ENCODE peak calls at places on chromosomes 2 and 18, in six cellular contexts. One of them, this sample, is unnamed.

GRCh38 chr18:31497711-31498449 is at the start of gene DSG2:
- DNase-seq in ovary: peak; percentile 78
- DNase-seq in transverse colon: peak; percentile 92
- DNase-seq in stomach: peak; percentile 86
- DNase-seq in upper lobe of left lung: peak; percentile 82
- DNase-seq in HepG2: peak; percentile 43
- DNase-seq in this sample: no peak

GRCh38 chr2:172931256-172931894 is 144.3 kb upstream of the MAP3K20 start:
- DNase-seq in stomach: no peak
- DNase-seq in upper lobe of left lung: peak; percentile 39
- DNase-seq in transverse colon: no peak
- DNase-seq in HepG2: no peak
- DNase-seq in ovary: peak; percentile 24
- DNase-seq in this sample: no peak

GRCh38 chr2:64237266-64237665 is 93.0 kb upstream of the PELI1 start:
- DNase-seq in stomach: no peak
- DNase-seq in transverse colon: no peak
- DNase-seq in ovary: no peak
- DNase-seq in HepG2: no peak
- DNase-seq in upper lobe of left lung: no peak
- DNase-seq in this sample: no peak

GRCh38 chr2:187002242-187002641 is 153.3 kb upstream of the ZSWIM2 start:
- DNase-seq in stomach: no peak
- DNase-seq in transverse colon: no peak
- DNase-seq in HepG2: no peak
- DNase-seq in ovary: no peak
- DNase-seq in upper lobe of left lung: no peak
- DNase-seq in this sample: no peak

GRCh38 chr2:241279413-241279812 is 36.1 kb downstream of the HDLBP start:
- DNase-seq in stomach: no peak
- DNase-seq in HepG2: peak; percentile 46
- DNase-seq in transverse colon: no peak
- DNase-seq in ovary: no peak
- DNase-seq in upper lobe of left lung: peak; percentile 28
- DNase-seq in this sample: no peak

GRCh38 chr18:78991446-78991845 is 11.8 kb downstream of the SALL3 start:
- DNase-seq in HepG2: no peak
- DNase-seq in transverse colon: no peak
- DNase-seq in upper lobe of left lung: no peak
- DNase-seq in ovary: no peak
- DNase-seq in stomach: no peak
- DNase-seq in this sample: no peak

GRCh38 chr2:172869861-172870260 is 134.2 kb downstream of the RAPGEF4 start:
- DNase-seq in transverse colon: no peak
- DNase-seq in ovary: no peak
- DNase-seq in stomach: no peak
- DNase-seq in HepG2: no peak
- DNase-seq in upper lobe of left lung: no peak
- DNase-seq in this sample: no peak

GRCh38 chr18:31679133-31679731 is 5.1 kb downstream of the B4GALT6 start:
- DNase-seq in transverse colon: no peak
- DNase-seq in upper lobe of left lung: no peak
- DNase-seq in ovary: no peak
- DNase-seq in HepG2: no peak
- DNase-seq in stomach: no peak
- DNase-seq in this sample: no peak

GRCh38 chr2:241843321-241844065 is 15.2 kb downstream of the PDCD1 start:
- DNase-seq in upper lobe of left lung: no peak
- DNase-seq in stomach: no peak
- DNase-seq in HepG2: no peak
- DNase-seq in ovary: no peak
- DNase-seq in transverse colon: no peak
- DNase-seq in this sample: no peak

GRCh38 chr2:215868886-215869285 is 144.5 kb downstream of the MREG start:
- DNase-seq in HepG2: no peak
- DNase-seq in upper lobe of left lung: no peak
- DNase-seq in transverse colon: no peak
- DNase-seq in stomach: no peak
- DNase-seq in ovary: no peak
- DNase-seq in this sample: no peak

GRCh38 chr18:48190994-48191393 is 218.2 kb downstream of the ZBTB7C start:
- DNase-seq in ovary: no peak
- DNase-seq in upper lobe of left lung: no peak
- DNase-seq in stomach: no peak
- DNase-seq in HepG2: no peak
- DNase-seq in transverse colon: no peak
- DNase-seq in this sample: no peak

GRCh38 chr2:9095690-9096089 is 92.2 kb upstream of the MBOAT2 start:
- DNase-seq in upper lobe of left lung: peak; percentile 72
- DNase-seq in HepG2: no peak
- DNase-seq in transverse colon: peak; percentile 60
- DNase-seq in ovary: peak; percentile 66
- DNase-seq in stomach: peak; percentile 67
- DNase-seq in this sample: no peak

GRCh38 chr2:9308186-9308955 is 101.8 kb downstream of the ASAP2 start:
- DNase-seq in stomach: no peak
- DNase-seq in transverse colon: no peak
- DNase-seq in ovary: no peak
- DNase-seq in HepG2: no peak
- DNase-seq in upper lobe of left lung: no peak
- DNase-seq in this sample: no peak

GRCh38 chr2:158529379-158530110 is 72.8 kb downstream of the PKP4 start:
- DNase-seq in HepG2: no peak
- DNase-seq in stomach: no peak
- DNase-seq in ovary: no peak
- DNase-seq in transverse colon: no peak
- DNase-seq in upper lobe of left lung: no peak
- DNase-seq in this sample: no peak

GRCh38 chr18:47754311-47755101 is 176.0 kb downstream of the SMAD2 start:
- DNase-seq in stomach: peak; percentile 43
- DNase-seq in transverse colon: peak; percentile 58
- DNase-seq in upper lobe of left lung: no peak
- DNase-seq in ovary: no peak
- DNase-seq in HepG2: peak; percentile 23
- DNase-seq in this sample: no peak

GRCh38 chr2:228556707-228557106 is 375.2 kb upstream of the SPHKAP start:
- DNase-seq in stomach: no peak
- DNase-seq in HepG2: no peak
- DNase-seq in upper lobe of left lung: no peak
- DNase-seq in ovary: no peak
- DNase-seq in transverse colon: peak; percentile 28
- DNase-seq in this sample: no peak

GRCh38 chr18:4869101-4869500 is 328.0 kb downstream of the AKAIN1 start:
- DNase-seq in ovary: no peak
- DNase-seq in transverse colon: no peak
- DNase-seq in upper lobe of left lung: no peak
- DNase-seq in stomach: no peak
- DNase-seq in HepG2: no peak
- DNase-seq in this sample: no peak

GRCh38 chr2:226756131-226756530 is 43.5 kb downstream of the IRS1 start:
- DNase-seq in ovary: no peak
- DNase-seq in HepG2: peak; percentile 12
- DNase-seq in transverse colon: no peak
- DNase-seq in stomach: no peak
- DNase-seq in upper lobe of left lung: no peak
- DNase-seq in this sample: no peak

GRCh38 chr18:10242922-10243680 is 211.3 kb upstream of the APCDD1 start:
- DNase-seq in transverse colon: no peak
- DNase-seq in upper lobe of left lung: no peak
- DNase-seq in stomach: no peak
- DNase-seq in HepG2: no peak
- DNase-seq in ovary: no peak
- DNase-seq in this sample: no peak

GRCh38 chr2:42125887-42126594 is 43.1 kb upstream of the EML4 start:
- DNase-seq in ovary: no peak
- DNase-seq in stomach: no peak
- DNase-seq in upper lobe of left lung: peak; percentile 45
- DNase-seq in HepG2: no peak
- DNase-seq in transverse colon: peak; percentile 45
- DNase-seq in this sample: no peak

GRCh38 chr2:132943829-132944228 is 273.8 kb upstream of the LYPD1 start:
- DNase-seq in upper lobe of left lung: no peak
- DNase-seq in ovary: no peak
- DNase-seq in transverse colon: no peak
- DNase-seq in HepG2: no peak
- DNase-seq in stomach: no peak
- DNase-seq in this sample: no peak

GRCh38 chr2:3277748-3278520 is 99.7 kb downstream of the EIPR1 start:
- DNase-seq in transverse colon: no peak
- DNase-seq in ovary: peak; percentile 8
- DNase-seq in stomach: no peak
- DNase-seq in HepG2: no peak
- DNase-seq in upper lobe of left lung: peak; percentile 11
- DNase-seq in this sample: no peak

GRCh38 chr2:201908901-201909300 is 102.6 kb downstream of the CDK15 start:
- DNase-seq in HepG2: no peak
- DNase-seq in upper lobe of left lung: no peak
- DNase-seq in transverse colon: no peak
- DNase-seq in stomach: no peak
- DNase-seq in ovary: no peak
- DNase-seq in this sample: no peak

GRCh38 chr2:96526615-96527014 is 9.9 kb upstream of the ARID5A start:
- DNase-seq in upper lobe of left lung: no peak
- DNase-seq in HepG2: no peak
- DNase-seq in stomach: no peak
- DNase-seq in transverse colon: no peak
- DNase-seq in ovary: peak; percentile 38
- DNase-seq in this sample: no peak

GRCh38 chr2:1830936-1831616 is 86.8 kb upstream of the PXDN start:
- DNase-seq in stomach: no peak
- DNase-seq in HepG2: no peak
- DNase-seq in ovary: no peak
- DNase-seq in transverse colon: no peak
- DNase-seq in upper lobe of left lung: no peak
- DNase-seq in this sample: no peak

GRCh38 chr2:63484481-63484880 is 103.8 kb downstream of the WDPCP start:
- DNase-seq in ovary: no peak
- DNase-seq in upper lobe of left lung: no peak
- DNase-seq in HepG2: no peak
- DNase-seq in transverse colon: no peak
- DNase-seq in stomach: no peak
- DNase-seq in this sample: no peak

GRCh38 chr18:23718731-23719130 is 29.5 kb downstream of the LAMA3 start:
- DNase-seq in stomach: no peak
- DNase-seq in transverse colon: no peak
- DNase-seq in HepG2: no peak
- DNase-seq in upper lobe of left lung: no peak
- DNase-seq in ovary: no peak
- DNase-seq in this sample: no peak

GRCh38 chr2:190762569-190762968 is 113.7 kb downstream of the NAB1 start:
- DNase-seq in upper lobe of left lung: no peak
- DNase-seq in transverse colon: no peak
- DNase-seq in stomach: no peak
- DNase-seq in ovary: no peak
- DNase-seq in HepG2: no peak
- DNase-seq in this sample: no peak
- TF ChIP-seq EP300 in upper lobe of left lung: no peak
- TF ChIP-seq EP300 in transverse colon: no peak
- TF ChIP-seq EP300 in stomach: no peak
- TF ChIP-seq EP300 in ovary: no peak
- TF ChIP-seq EP300 in HepG2: no peak
- TF ChIP-seq EP300 in this sample: no peak

GRCh38 chr2:15641530-15641982 is 49.9 kb downstream of the DDX1 start:
- DNase-seq in HepG2: peak; percentile 67
- DNase-seq in upper lobe of left lung: no peak
- DNase-seq in transverse colon: no peak
- DNase-seq in stomach: no peak
- DNase-seq in ovary: no peak
- DNase-seq in this sample: no peak

GRCh38 chr2:15643791-15644588 is 52.3 kb downstream of the DDX1 start:
- DNase-seq in stomach: no peak
- DNase-seq in HepG2: no peak
- DNase-seq in upper lobe of left lung: no peak
- DNase-seq in ovary: no peak
- DNase-seq in transverse colon: no peak
- DNase-seq in this sample: no peak

GRCh38 chr2:15642334-15643208 is 50.9 kb downstream of the DDX1 start:
- DNase-seq in stomach: no peak
- DNase-seq in transverse colon: no peak
- DNase-seq in upper lobe of left lung: no peak
- DNase-seq in HepG2: peak; percentile 54
- DNase-seq in ovary: no peak
- DNase-seq in this sample: no peak

GRCh38 chr2:15645300-15645699 is 53.6 kb downstream of the DDX1 start:
- DNase-seq in transverse colon: no peak
- DNase-seq in upper lobe of left lung: no peak
- DNase-seq in ovary: no peak
- DNase-seq in HepG2: no peak
- DNase-seq in stomach: no peak
- DNase-seq in this sample: no peak

GRCh38 chr2:15643209-15643500 is 51.5 kb downstream of the DDX1 start:
- DNase-seq in HepG2: no peak
- DNase-seq in upper lobe of left lung: no peak
- DNase-seq in ovary: no peak
- DNase-seq in transverse colon: no peak
- DNase-seq in stomach: no peak
- DNase-seq in this sample: no peak
- TF ChIP-seq EP300 in HepG2: no peak
- TF ChIP-seq EP300 in upper lobe of left lung: no peak
- TF ChIP-seq EP300 in ovary: no peak
- TF ChIP-seq EP300 in transverse colon: no peak
- TF ChIP-seq EP300 in stomach: no peak
- TF ChIP-seq EP300 in this sample: no peak

GRCh38 chr2:69046221-69046662 is 33.3 kb downstream of the ANTXR1 start:
- DNase-seq in upper lobe of left lung: no peak
- DNase-seq in HepG2: peak; percentile 79
- DNase-seq in ovary: no peak
- DNase-seq in stomach: peak; percentile 46
- DNase-seq in transverse colon: no peak
- DNase-seq in this sample: no peak
- TF ChIP-seq EP300 in upper lobe of left lung: peak; percentile 37
- TF ChIP-seq EP300 in HepG2: no peak
- TF ChIP-seq EP300 in ovary: no peak
- TF ChIP-seq EP300 in stomach: no peak
- TF ChIP-seq EP300 in transverse colon: no peak
- TF ChIP-seq EP300 in this sample: no peak

DNA sequence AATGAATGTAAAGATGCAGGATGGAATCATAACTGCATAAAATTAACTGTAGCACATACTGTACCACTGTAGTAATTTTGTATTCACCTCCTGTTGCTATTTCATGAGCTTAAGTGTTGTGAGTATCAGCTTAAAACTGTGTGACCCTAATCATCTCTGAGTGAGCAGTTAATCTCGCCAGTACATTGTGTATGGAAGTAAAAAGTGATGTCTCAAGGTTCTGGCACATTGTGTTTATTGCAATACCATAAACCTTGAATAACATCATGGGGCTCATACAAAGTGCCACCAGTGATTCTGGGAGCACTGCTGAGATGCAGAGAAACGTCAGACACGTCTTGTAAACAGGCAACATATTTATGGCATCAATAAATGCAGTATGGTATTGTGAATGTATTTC is 124.5 kb downstream of the PMAIP1 start:
- DNase-seq in ovary: no peak
- DNase-seq in stomach: no peak
- DNase-seq in upper lobe of left lung: no peak
- DNase-seq in transverse colon: no peak
- DNase-seq in HepG2: no peak
- DNase-seq in this sample: no peak
- TF ChIP-seq EP300 in ovary: no peak
- TF ChIP-seq EP300 in stomach: peak; percentile 55
- TF ChIP-seq EP300 in upper lobe of left lung: no peak
- TF ChIP-seq EP300 in transverse colon: no peak
- TF ChIP-seq EP300 in HepG2: no peak
- TF ChIP-seq EP300 in this sample: no peak